ENCODE peak calls at places on chromosome 4, in nine cellular contexts. One of them, this sample, is unnamed.

GRCh38 chr4:109303141-109303499 is 662 bp upstream of the COL25A1 start:
- DNase-seq in A549: no peak
- DNase-seq in pancreas: no peak
- DNase-seq in tibial nerve: no peak
- DNase-seq in thyroid gland: peak; percentile 48
- DNase-seq in breast epithelium: no peak
- DNase-seq in OCI-LY7: no peak
- DNase-seq in tibial artery: peak; percentile 22
- DNase-seq in hepatocyte: peak; percentile 35
- DNase-seq in this sample: no peak

GRCh38 chr4:125590158-125590557 is 275.4 kb downstream of the FAT4 start:
- DNase-seq in tibial artery: no peak
- DNase-seq in pancreas: no peak
- DNase-seq in A549: peak; percentile 1
- DNase-seq in hepatocyte: peak; percentile 28
- DNase-seq in tibial nerve: no peak
- DNase-seq in thyroid gland: no peak
- DNase-seq in OCI-LY7: no peak
- DNase-seq in breast epithelium: no peak
- DNase-seq in this sample: no peak

GRCh38 chr4:58274553-58274952 is 1164.4 kb upstream of the IGFBP7 start:
- DNase-seq in OCI-LY7: no peak
- DNase-seq in tibial artery: no peak
- DNase-seq in tibial nerve: no peak
- DNase-seq in breast epithelium: no peak
- DNase-seq in pancreas: no peak
- DNase-seq in thyroid gland: no peak
- DNase-seq in A549: peak; percentile 3
- DNase-seq in hepatocyte: no peak
- DNase-seq in this sample: no peak

GRCh38 chr4:8675906-8676305 is 83.3 kb downstream of the CPZ start:
- DNase-seq in tibial nerve: no peak
- DNase-seq in thyroid gland: no peak
- DNase-seq in OCI-LY7: no peak
- DNase-seq in tibial artery: no peak
- DNase-seq in pancreas: no peak
- DNase-seq in A549: no peak
- DNase-seq in breast epithelium: no peak
- DNase-seq in hepatocyte: no peak
- DNase-seq in this sample: no peak

GRCh38 chr4:119337010-119337409 is 15.1 kb upstream of the FABP2 start:
- DNase-seq in A549: no peak
- DNase-seq in pancreas: no peak
- DNase-seq in breast epithelium: no peak
- DNase-seq in tibial artery: no peak
- DNase-seq in hepatocyte: no peak
- DNase-seq in tibial nerve: no peak
- DNase-seq in OCI-LY7: no peak
- DNase-seq in thyroid gland: no peak
- DNase-seq in this sample: no peak

GRCh38 chr4:171288816-171289432 is 524.3 kb upstream of the GALNTL6 start:
- DNase-seq in thyroid gland: no peak
- DNase-seq in breast epithelium: no peak
- DNase-seq in tibial nerve: no peak
- DNase-seq in hepatocyte: no peak
- DNase-seq in OCI-LY7: no peak
- DNase-seq in tibial artery: no peak
- DNase-seq in A549: no peak
- DNase-seq in pancreas: no peak
- DNase-seq in this sample: no peak

GRCh38 chr4:92050875-92051274 is 252.9 kb upstream of the GRID2 start:
- DNase-seq in hepatocyte: no peak
- DNase-seq in A549: no peak
- DNase-seq in OCI-LY7: no peak
- DNase-seq in tibial nerve: no peak
- DNase-seq in thyroid gland: no peak
- DNase-seq in pancreas: no peak
- DNase-seq in breast epithelium: no peak
- DNase-seq in tibial artery: no peak
- DNase-seq in this sample: no peak

GRCh38 chr4:21728231-21728758 is 220.3 kb downstream of the KCNIP4 start:
- DNase-seq in breast epithelium: no peak
- DNase-seq in OCI-LY7: no peak
- DNase-seq in A549: no peak
- DNase-seq in pancreas: no peak
- DNase-seq in tibial nerve: no peak
- DNase-seq in tibial artery: no peak
- DNase-seq in hepatocyte: no peak
- DNase-seq in thyroid gland: no peak
- DNase-seq in this sample: no peak

GRCh38 chr4:123939621-123940020 is 543.0 kb downstream of the SPRY1 start:
- DNase-seq in tibial artery: no peak
- DNase-seq in OCI-LY7: no peak
- DNase-seq in tibial nerve: no peak
- DNase-seq in breast epithelium: no peak
- DNase-seq in pancreas: no peak
- DNase-seq in A549: no peak
- DNase-seq in thyroid gland: no peak
- DNase-seq in hepatocyte: peak; percentile 16
- DNase-seq in this sample: no peak

GRCh38 chr4:123783936-123784335 is 387.3 kb downstream of the SPRY1 start:
- DNase-seq in tibial nerve: no peak
- DNase-seq in OCI-LY7: no peak
- DNase-seq in thyroid gland: no peak
- DNase-seq in A549: no peak
- DNase-seq in tibial artery: no peak
- DNase-seq in pancreas: no peak
- DNase-seq in breast epithelium: no peak
- DNase-seq in hepatocyte: no peak
- DNase-seq in this sample: no peak

GRCh38 chr4:5157721-5158390 is 106.6 kb downstream of the STK32B start:
- DNase-seq in tibial nerve: no peak
- DNase-seq in A549: peak; percentile 73
- DNase-seq in hepatocyte: no peak
- DNase-seq in pancreas: no peak
- DNase-seq in breast epithelium: no peak
- DNase-seq in thyroid gland: no peak
- DNase-seq in tibial artery: no peak
- DNase-seq in OCI-LY7: no peak
- DNase-seq in this sample: no peak

GRCh38 chr4:182901337-182901736 is 15.8 kb downstream of the DCTD start:
- DNase-seq in A549: no peak
- DNase-seq in tibial nerve: no peak
- DNase-seq in tibial artery: no peak
- DNase-seq in breast epithelium: no peak
- DNase-seq in hepatocyte: no peak
- DNase-seq in thyroid gland: no peak
- DNase-seq in OCI-LY7: no peak
- DNase-seq in pancreas: no peak
- DNase-seq in this sample: no peak

GRCh38 chr4:53855886-53856260 is 208.5 kb downstream of the CHIC2 start:
- DNase-seq in hepatocyte: no peak
- DNase-seq in tibial artery: no peak
- DNase-seq in tibial nerve: no peak
- DNase-seq in OCI-LY7: no peak
- DNase-seq in thyroid gland: no peak
- DNase-seq in A549: no peak
- DNase-seq in pancreas: no peak
- DNase-seq in breast epithelium: no peak
- DNase-seq in this sample: no peak

GRCh38 chr4:20496078-20496477 is 204.2 kb upstream of the PACRGL start:
- DNase-seq in pancreas: no peak
- DNase-seq in breast epithelium: no peak
- DNase-seq in tibial artery: no peak
- DNase-seq in hepatocyte: no peak
- DNase-seq in thyroid gland: no peak
- DNase-seq in tibial nerve: no peak
- DNase-seq in A549: no peak
- DNase-seq in OCI-LY7: no peak
- DNase-seq in this sample: no peak

GRCh38 chr4:76748649-76749048 is 149.3 kb downstream of the SOWAHB start:
- DNase-seq in tibial nerve: no peak
- DNase-seq in tibial artery: peak; percentile 35
- DNase-seq in thyroid gland: peak; percentile 29
- DNase-seq in A549: peak; percentile 51
- DNase-seq in hepatocyte: peak; percentile 56
- DNase-seq in pancreas: peak; percentile 29
- DNase-seq in breast epithelium: no peak
- DNase-seq in OCI-LY7: peak; percentile 9
- DNase-seq in this sample: no peak
- TF ChIP-seq CTCF in tibial nerve: peak; percentile 22
- TF ChIP-seq CTCF in tibial artery: peak; percentile 10
- TF ChIP-seq CTCF in thyroid gland: no peak
- TF ChIP-seq CTCF in A549: peak; percentile 53
- TF ChIP-seq CTCF in hepatocyte: peak; percentile 46
- TF ChIP-seq CTCF in pancreas: no peak
- TF ChIP-seq CTCF in breast epithelium: no peak
- TF ChIP-seq CTCF in OCI-LY7: peak; percentile 59
- TF ChIP-seq CTCF in this sample: peak; percentile 13

DNA sequence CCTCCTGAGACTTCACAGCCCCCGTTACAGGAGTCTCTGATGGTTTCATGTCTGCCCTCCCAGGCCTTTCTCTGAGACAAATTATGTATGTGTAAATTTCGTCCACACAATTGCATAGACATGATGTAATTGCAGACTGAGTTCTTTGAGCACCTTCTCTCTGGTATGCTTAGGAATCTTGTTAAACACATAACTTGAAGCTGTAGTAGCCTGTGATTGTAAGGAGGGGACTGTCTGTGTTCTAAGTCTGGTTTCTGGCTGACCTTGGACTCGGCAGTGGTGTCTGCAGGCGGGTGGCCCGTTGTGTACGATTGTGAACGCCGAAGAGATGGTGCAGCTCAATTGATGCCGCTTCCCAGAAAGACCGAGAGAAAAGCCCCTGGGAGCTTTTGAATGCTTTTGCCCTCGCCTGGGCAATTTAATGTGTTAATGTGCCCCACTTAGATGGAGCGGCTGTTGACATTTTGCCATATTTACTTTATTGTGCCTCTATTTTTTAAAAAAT is 58.5 kb upstream of the TADA2B start:
- DNase-seq in hepatocyte: no peak
- DNase-seq in A549: no peak
- DNase-seq in tibial nerve: no peak
- DNase-seq in OCI-LY7: no peak
- DNase-seq in breast epithelium: no peak
- DNase-seq in pancreas: no peak
- DNase-seq in tibial artery: no peak
- DNase-seq in thyroid gland: no peak
- DNase-seq in this sample: no peak
- H3K4me1 ChIP-seq in hepatocyte: peaks cover 34% of the 10 kb centered on the region
- H3K4me1 ChIP-seq in A549: peaks cover 28% of the 10 kb centered on the region
- H3K4me1 ChIP-seq in tibial nerve: peaks cover 29% of the 10 kb centered on the region
- H3K4me1 ChIP-seq in OCI-LY7: peaks cover 38% of the 10 kb centered on the region
- H3K4me1 ChIP-seq in breast epithelium: peaks cover 18% of the 10 kb centered on the region
- H3K4me1 ChIP-seq in pancreas: peaks cover 24% of the 10 kb centered on the region
- H3K4me1 ChIP-seq in tibial artery: peaks cover 36% of the 10 kb centered on the region
- H3K4me1 ChIP-seq in thyroid gland: peaks cover 35% of the 10 kb centered on the region
- H3K4me1 ChIP-seq in this sample: peaks cover 21% of the 10 kb centered on the region

GRCh38 chr4:85938062-85938461 is 421.8 kb downstream of the MAPK10 start:
- DNase-seq in OCI-LY7: no peak
- DNase-seq in A549: no peak
- DNase-seq in breast epithelium: no peak
- DNase-seq in hepatocyte: no peak
- DNase-seq in tibial artery: no peak
- DNase-seq in thyroid gland: no peak
- DNase-seq in pancreas: no peak
- DNase-seq in tibial nerve: no peak
- DNase-seq in this sample: no peak

GRCh38 chr4:85937507-85937906 is 422.3 kb downstream of the MAPK10 start:
- DNase-seq in hepatocyte: no peak
- DNase-seq in OCI-LY7: no peak
- DNase-seq in tibial nerve: no peak
- DNase-seq in A549: no peak
- DNase-seq in breast epithelium: no peak
- DNase-seq in pancreas: no peak
- DNase-seq in thyroid gland: no peak
- DNase-seq in tibial artery: no peak
- DNase-seq in this sample: no peak

GRCh38 chr4:85938902-85939301 is 421.0 kb downstream of the MAPK10 start:
- DNase-seq in tibial nerve: no peak
- DNase-seq in A549: no peak
- DNase-seq in hepatocyte: no peak
- DNase-seq in pancreas: no peak
- DNase-seq in thyroid gland: no peak
- DNase-seq in breast epithelium: no peak
- DNase-seq in OCI-LY7: no peak
- DNase-seq in tibial artery: no peak
- DNase-seq in this sample: no peak

GRCh38 chr4:85940131-85940530 is 419.7 kb downstream of the MAPK10 start:
- DNase-seq in thyroid gland: no peak
- DNase-seq in A549: no peak
- DNase-seq in tibial artery: no peak
- DNase-seq in breast epithelium: no peak
- DNase-seq in hepatocyte: no peak
- DNase-seq in pancreas: no peak
- DNase-seq in tibial nerve: no peak
- DNase-seq in OCI-LY7: no peak
- DNase-seq in this sample: no peak

GRCh38 chr4:85939595-85939994 is 420.3 kb downstream of the MAPK10 start:
- DNase-seq in pancreas: no peak
- DNase-seq in A549: no peak
- DNase-seq in tibial artery: no peak
- DNase-seq in OCI-LY7: no peak
- DNase-seq in hepatocyte: no peak
- DNase-seq in breast epithelium: no peak
- DNase-seq in tibial nerve: no peak
- DNase-seq in thyroid gland: no peak
- DNase-seq in this sample: no peak
- H3K4me3 ChIP-seq in pancreas: no peak overlapping the region
- H3K4me3 ChIP-seq in A549: no peak overlapping the region
- H3K4me3 ChIP-seq in tibial artery: no peak overlapping the region
- H3K4me3 ChIP-seq in OCI-LY7: no peak overlapping the region
- H3K4me3 ChIP-seq in hepatocyte: no peak overlapping the region
- H3K4me3 ChIP-seq in breast epithelium: peak overlapping the region; percentile 13
- H3K4me3 ChIP-seq in tibial nerve: no peak overlapping the region
- H3K4me3 ChIP-seq in thyroid gland: no peak overlapping the region
- H3K4me3 ChIP-seq in this sample: no peak overlapping the region

DNA sequence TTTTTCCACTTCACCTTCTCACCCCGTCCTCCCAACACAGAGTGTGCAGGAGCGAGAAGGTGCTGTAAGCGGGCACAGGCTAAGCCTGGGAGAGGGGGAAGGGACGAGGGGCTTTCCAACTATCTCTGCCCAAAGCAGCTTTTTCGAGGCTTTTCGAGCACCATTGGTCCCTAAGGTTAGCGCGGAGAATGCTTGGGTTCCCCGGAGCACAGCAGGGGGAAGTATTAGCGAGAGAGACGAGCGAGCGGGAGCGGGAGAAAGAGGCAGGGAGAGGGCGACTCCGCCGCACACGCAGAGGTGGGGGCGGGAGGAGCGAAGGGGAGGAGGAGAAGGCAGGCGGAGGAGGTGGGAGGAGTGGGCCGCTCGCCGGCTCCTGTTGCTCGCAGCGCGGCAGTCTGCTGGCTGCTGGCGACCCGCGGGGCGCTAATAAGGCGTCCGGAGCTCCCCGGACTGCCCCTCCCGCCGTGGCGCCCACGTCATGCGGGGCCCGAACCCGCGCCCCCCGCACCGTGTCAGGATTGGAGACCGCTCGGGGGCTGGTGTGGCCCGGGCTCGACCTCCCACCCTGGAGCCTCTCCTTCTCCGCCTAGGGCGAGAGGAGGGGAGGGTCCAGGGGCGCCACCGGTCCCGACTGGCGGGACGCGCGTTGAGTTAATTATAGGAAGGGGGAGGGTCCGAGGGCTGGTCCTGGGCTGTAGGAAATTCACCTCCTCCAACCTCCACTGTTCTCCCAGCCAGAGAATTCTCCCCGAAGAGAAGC is at the start of gene ADAMTS3:
- DNase-seq in A549: peak; percentile 2
- DNase-seq in hepatocyte: peak; percentile 85
- DNase-seq in tibial artery: peak; percentile 70
- DNase-seq in pancreas: peak; percentile 73
- DNase-seq in tibial nerve: no peak
- DNase-seq in thyroid gland: peak; percentile 79
- DNase-seq in OCI-LY7: no peak
- DNase-seq in breast epithelium: peak; percentile 53
- DNase-seq in this sample: no peak
- TF ChIP-seq CTCF in A549: no peak
- TF ChIP-seq CTCF in hepatocyte: peak; percentile 3
- TF ChIP-seq CTCF in tibial artery: no peak
- TF ChIP-seq CTCF in pancreas: no peak
- TF ChIP-seq CTCF in tibial nerve: no peak
- TF ChIP-seq CTCF in thyroid gland: no peak
- TF ChIP-seq CTCF in OCI-LY7: no peak
- TF ChIP-seq CTCF in breast epithelium: no peak
- TF ChIP-seq CTCF in this sample: no peak